ENCODE peak calls at places on chromosomes 2 and 18, in ten cellular contexts. One of them, this sample, is unnamed.

GRCh38 chr18:50711401-50711800 is 108.4 kb downstream of the MRO start:
- DNase-seq in HCT116: no peak
- DNase-seq in neural progenitor cell: no peak
- DNase-seq in IMR-90: no peak
- DNase-seq in PC-3: no peak
- DNase-seq in mesendoderm: no peak
- DNase-seq in fibroblast of lung: no peak
- DNase-seq in adipocyte: no peak
- DNase-seq in keratinocyte: no peak
- DNase-seq in mammary epithelial cell: no peak
- DNase-seq in this sample: no peak

GRCh38 chr18:54235871-54236270 is 11.4 kb upstream of the MBD2 start:
- DNase-seq in mesendoderm: peak
- DNase-seq in adipocyte: no peak
- DNase-seq in keratinocyte: no peak
- DNase-seq in fibroblast of lung: no peak
- DNase-seq in neural progenitor cell: no peak
- DNase-seq in PC-3: no peak
- DNase-seq in IMR-90: no peak
- DNase-seq in mammary epithelial cell: no peak
- DNase-seq in HCT116: no peak
- DNase-seq in this sample: no peak

GRCh38 chr2:38178142-38178541 is 102.2 kb upstream of the CYP1B1 start:
- DNase-seq in PC-3: no peak
- DNase-seq in fibroblast of lung: peak
- DNase-seq in mammary epithelial cell: peak
- DNase-seq in HCT116: no peak
- DNase-seq in neural progenitor cell: no peak
- DNase-seq in keratinocyte: no peak
- DNase-seq in adipocyte: peak
- DNase-seq in IMR-90: no peak
- DNase-seq in mesendoderm: no peak
- DNase-seq in this sample: no peak

GRCh38 chr2:102686479-102687439 is 67.4 kb downstream of the SLC9A2 start:
- DNase-seq in mammary epithelial cell: no peak
- DNase-seq in neural progenitor cell: no peak
- DNase-seq in adipocyte: no peak
- DNase-seq in IMR-90: no peak
- DNase-seq in fibroblast of lung: no peak
- DNase-seq in PC-3: no peak
- DNase-seq in mesendoderm: no peak
- DNase-seq in keratinocyte: no peak
- DNase-seq in HCT116: no peak
- DNase-seq in this sample: no peak

GRCh38 chr2:23526835-23527790 is 142.1 kb downstream of the KLHL29 start:
- DNase-seq in PC-3: no peak
- DNase-seq in keratinocyte: no peak
- DNase-seq in neural progenitor cell: no peak
- DNase-seq in mammary epithelial cell: no peak
- DNase-seq in HCT116: no peak
- DNase-seq in IMR-90: no peak
- DNase-seq in mesendoderm: no peak
- DNase-seq in fibroblast of lung: no peak
- DNase-seq in adipocyte: no peak
- DNase-seq in this sample: no peak

GRCh38 chr18:21450913-21451312 is 149.6 kb downstream of the ESCO1 start:
- DNase-seq in IMR-90: no peak
- DNase-seq in adipocyte: no peak
- DNase-seq in PC-3: peak
- DNase-seq in mammary epithelial cell: peak
- DNase-seq in fibroblast of lung: no peak
- DNase-seq in neural progenitor cell: no peak
- DNase-seq in keratinocyte: no peak
- DNase-seq in mesendoderm: no peak
- DNase-seq in HCT116: no peak
- DNase-seq in this sample: no peak

GRCh38 chr2:143229411-143229810 is 100.2 kb downstream of the ARHGAP15 start:
- DNase-seq in mesendoderm: peak
- DNase-seq in PC-3: no peak
- DNase-seq in mammary epithelial cell: no peak
- DNase-seq in adipocyte: no peak
- DNase-seq in neural progenitor cell: peak
- DNase-seq in fibroblast of lung: no peak
- DNase-seq in keratinocyte: no peak
- DNase-seq in IMR-90: no peak
- DNase-seq in HCT116: no peak
- DNase-seq in this sample: no peak

GRCh38 chr2:207201416-207201815 is 35.7 kb upstream of the KLF7 start:
- DNase-seq in HCT116: no peak
- DNase-seq in adipocyte: no peak
- DNase-seq in mesendoderm: peak
- DNase-seq in keratinocyte: no peak
- DNase-seq in IMR-90: no peak
- DNase-seq in fibroblast of lung: no peak
- DNase-seq in neural progenitor cell: no peak
- DNase-seq in PC-3: no peak
- DNase-seq in mammary epithelial cell: no peak
- DNase-seq in this sample: no peak

GRCh38 chr2:27655155-27655951 is 8.1 kb downstream of the SUPT7L start:
- DNase-seq in IMR-90: peak
- DNase-seq in PC-3: peak
- DNase-seq in neural progenitor cell: peak
- DNase-seq in fibroblast of lung: peak
- DNase-seq in keratinocyte: no peak
- DNase-seq in mesendoderm: peak
- DNase-seq in HCT116: no peak
- DNase-seq in mammary epithelial cell: peak
- DNase-seq in adipocyte: peak
- DNase-seq in this sample: no peak

GRCh38 chr2:7190587-7191320 is 273.5 kb downstream of the RNF144A start:
- DNase-seq in keratinocyte: no peak
- DNase-seq in fibroblast of lung: no peak
- DNase-seq in PC-3: no peak
- DNase-seq in adipocyte: peak
- DNase-seq in mesendoderm: peak
- DNase-seq in neural progenitor cell: peak
- DNase-seq in IMR-90: no peak
- DNase-seq in mammary epithelial cell: no peak
- DNase-seq in HCT116: no peak
- DNase-seq in this sample: no peak

GRCh38 chr18:4352746-4353522 is 102.2 kb downstream of the DLGAP1 start:
- DNase-seq in fibroblast of lung: no peak
- DNase-seq in IMR-90: no peak
- DNase-seq in keratinocyte: no peak
- DNase-seq in HCT116: no peak
- DNase-seq in mammary epithelial cell: no peak
- DNase-seq in neural progenitor cell: peak
- DNase-seq in PC-3: no peak
- DNase-seq in adipocyte: no peak
- DNase-seq in mesendoderm: peak
- DNase-seq in this sample: no peak

GRCh38 chr2:198316231-198316630 is 511.8 kb downstream of the PLCL1 start:
- DNase-seq in IMR-90: no peak
- DNase-seq in PC-3: no peak
- DNase-seq in neural progenitor cell: no peak
- DNase-seq in HCT116: no peak
- DNase-seq in adipocyte: no peak
- DNase-seq in mesendoderm: no peak
- DNase-seq in mammary epithelial cell: no peak
- DNase-seq in fibroblast of lung: no peak
- DNase-seq in keratinocyte: no peak
- DNase-seq in this sample: no peak

GRCh38 chr2:69755862-69756467 is 14.0 kb downstream of the ANXA4 start:
- DNase-seq in IMR-90: peak
- DNase-seq in mammary epithelial cell: peak
- DNase-seq in neural progenitor cell: no peak
- DNase-seq in adipocyte: peak
- DNase-seq in keratinocyte: peak
- DNase-seq in PC-3: peak
- DNase-seq in mesendoderm: peak
- DNase-seq in fibroblast of lung: peak
- DNase-seq in HCT116: peak
- DNase-seq in this sample: no peak

GRCh38 chr2:10985260-10985659 is 73.5 kb downstream of the KCNF1 start:
- DNase-seq in mammary epithelial cell: peak
- DNase-seq in keratinocyte: no peak
- DNase-seq in neural progenitor cell: no peak
- DNase-seq in IMR-90: no peak
- DNase-seq in mesendoderm: no peak
- DNase-seq in fibroblast of lung: peak
- DNase-seq in HCT116: no peak
- DNase-seq in adipocyte: peak
- DNase-seq in PC-3: no peak
- DNase-seq in this sample: no peak

GRCh38 chr2:241571821-241572620 is 13.5 kb downstream of the BOK start:
- DNase-seq in PC-3: no peak
- DNase-seq in neural progenitor cell: no peak
- DNase-seq in adipocyte: no peak
- DNase-seq in fibroblast of lung: no peak
- DNase-seq in keratinocyte: no peak
- DNase-seq in mesendoderm: no peak
- DNase-seq in HCT116: no peak
- DNase-seq in mammary epithelial cell: no peak
- DNase-seq in IMR-90: no peak
- DNase-seq in this sample: no peak

GRCh38 chr18:55012041-55012440 is 52.8 kb upstream of the CCDC68 start:
- DNase-seq in PC-3: no peak
- DNase-seq in neural progenitor cell: no peak
- DNase-seq in adipocyte: peak
- DNase-seq in mammary epithelial cell: no peak
- DNase-seq in IMR-90: no peak
- DNase-seq in mesendoderm: no peak
- DNase-seq in HCT116: no peak
- DNase-seq in fibroblast of lung: no peak
- DNase-seq in keratinocyte: no peak
- DNase-seq in this sample: no peak

GRCh38 chr18:23515911-23516546 is 12.7 kb downstream of the RMC1 start:
- DNase-seq in IMR-90: peak
- DNase-seq in mesendoderm: peak
- DNase-seq in mammary epithelial cell: peak
- DNase-seq in HCT116: peak
- DNase-seq in neural progenitor cell: peak
- DNase-seq in fibroblast of lung: peak
- DNase-seq in adipocyte: peak
- DNase-seq in PC-3: peak
- DNase-seq in keratinocyte: no peak
- DNase-seq in this sample: peak

GRCh38 chr2:54675738-54676137 is 47.7 kb upstream of the EML6 start:
- DNase-seq in PC-3: no peak
- DNase-seq in mammary epithelial cell: no peak
- DNase-seq in neural progenitor cell: no peak
- DNase-seq in adipocyte: no peak
- DNase-seq in keratinocyte: no peak
- DNase-seq in IMR-90: no peak
- DNase-seq in fibroblast of lung: no peak
- DNase-seq in mesendoderm: no peak
- DNase-seq in HCT116: no peak
- DNase-seq in this sample: no peak

GRCh38 chr18:58716046-58716766 is 44.9 kb downstream of the MALT1 start:
- DNase-seq in mammary epithelial cell: no peak
- DNase-seq in neural progenitor cell: no peak
- DNase-seq in fibroblast of lung: no peak
- DNase-seq in mesendoderm: no peak
- DNase-seq in adipocyte: no peak
- DNase-seq in PC-3: no peak
- DNase-seq in IMR-90: peak
- DNase-seq in HCT116: no peak
- DNase-seq in keratinocyte: no peak
- DNase-seq in this sample: no peak
- H3K9ac ChIP-seq in mammary epithelial cell: no peak
- H3K9ac ChIP-seq in neural progenitor cell: no peak
- H3K9ac ChIP-seq in fibroblast of lung: no peak
- H3K9ac ChIP-seq in mesendoderm: no peak
- H3K9ac ChIP-seq in adipocyte: no peak
- H3K9ac ChIP-seq in PC-3: no peak
- H3K9ac ChIP-seq in IMR-90: no peak
- H3K9ac ChIP-seq in HCT116: no peak
- H3K9ac ChIP-seq in keratinocyte: no peak
- H3K9ac ChIP-seq in this sample: no peak

GRCh38 chr18:634551-635045 is 22.9 kb upstream of the TYMS start:
- DNase-seq in mammary epithelial cell: peak
- DNase-seq in neural progenitor cell: peak
- DNase-seq in keratinocyte: no peak
- DNase-seq in fibroblast of lung: no peak
- DNase-seq in IMR-90: no peak
- DNase-seq in HCT116: no peak
- DNase-seq in adipocyte: peak
- DNase-seq in mesendoderm: peak
- DNase-seq in PC-3: peak
- DNase-seq in this sample: no peak
- H3K9ac ChIP-seq in mammary epithelial cell: no peak
- H3K9ac ChIP-seq in neural progenitor cell: no peak
- H3K9ac ChIP-seq in keratinocyte: no peak
- H3K9ac ChIP-seq in fibroblast of lung: no peak
- H3K9ac ChIP-seq in IMR-90: no peak
- H3K9ac ChIP-seq in HCT116: no peak
- H3K9ac ChIP-seq in adipocyte: no peak
- H3K9ac ChIP-seq in mesendoderm: no peak
- H3K9ac ChIP-seq in PC-3: no peak
- H3K9ac ChIP-seq in this sample: no peak

DNA sequence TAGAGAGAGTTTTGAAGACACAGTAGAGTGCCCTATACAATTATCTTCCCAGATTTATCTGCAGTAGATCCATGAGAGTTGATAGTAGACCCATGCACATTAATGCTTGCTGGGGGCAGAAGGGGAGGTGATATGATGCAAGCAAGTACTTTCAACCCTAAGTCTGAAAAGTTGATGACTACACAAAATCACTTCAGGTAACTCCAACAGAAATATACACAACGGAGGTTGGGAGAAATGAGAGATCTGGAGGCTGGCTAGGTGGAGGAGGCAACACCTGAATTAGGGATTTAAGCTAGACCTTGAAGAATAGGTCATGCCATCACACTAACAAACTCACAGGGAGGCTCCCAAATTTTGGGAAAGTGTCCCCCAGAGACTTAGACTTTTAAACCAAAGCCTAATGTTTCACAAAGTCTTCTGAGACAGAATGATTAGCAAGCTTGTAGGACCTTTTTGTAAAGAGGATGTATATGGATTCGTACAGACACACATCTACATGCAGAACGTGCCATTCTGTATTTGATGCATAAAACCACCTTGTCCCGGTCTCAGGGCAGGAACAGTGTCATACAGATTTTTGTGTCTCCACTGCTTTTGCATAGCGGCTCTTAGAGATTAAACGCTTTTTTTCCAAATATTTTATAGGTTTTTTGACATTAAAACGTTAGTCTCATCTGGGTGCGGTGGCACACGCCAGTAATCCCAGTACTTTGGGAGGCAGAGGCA is 937 bp upstream of the STAMBP start:
- DNase-seq in adipocyte: no peak
- DNase-seq in fibroblast of lung: no peak
- DNase-seq in keratinocyte: no peak
- DNase-seq in neural progenitor cell: no peak
- DNase-seq in mammary epithelial cell: no peak
- DNase-seq in HCT116: no peak
- DNase-seq in mesendoderm: no peak
- DNase-seq in IMR-90: no peak
- DNase-seq in PC-3: no peak
- DNase-seq in this sample: peak
- H3K9ac ChIP-seq in adipocyte: peak
- H3K9ac ChIP-seq in fibroblast of lung: no peak
- H3K9ac ChIP-seq in keratinocyte: no peak
- H3K9ac ChIP-seq in neural progenitor cell: no peak
- H3K9ac ChIP-seq in mammary epithelial cell: no peak
- H3K9ac ChIP-seq in HCT116: peak
- H3K9ac ChIP-seq in mesendoderm: no peak
- H3K9ac ChIP-seq in IMR-90: no peak
- H3K9ac ChIP-seq in PC-3: no peak
- H3K9ac ChIP-seq in this sample: peak

GRCh38 chr2:53445376-53446072 is 322.1 kb upstream of the CHAC2 start:
- DNase-seq in adipocyte: peak
- DNase-seq in keratinocyte: no peak
- DNase-seq in HCT116: no peak
- DNase-seq in IMR-90: peak
- DNase-seq in PC-3: peak
- DNase-seq in mesendoderm: no peak
- DNase-seq in neural progenitor cell: no peak
- DNase-seq in mammary epithelial cell: peak
- DNase-seq in fibroblast of lung: peak
- DNase-seq in this sample: peak
- H3K9ac ChIP-seq in adipocyte: no peak
- H3K9ac ChIP-seq in keratinocyte: no peak
- H3K9ac ChIP-seq in HCT116: no peak
- H3K9ac ChIP-seq in IMR-90: no peak
- H3K9ac ChIP-seq in PC-3: peak
- H3K9ac ChIP-seq in mesendoderm: no peak
- H3K9ac ChIP-seq in neural progenitor cell: no peak
- H3K9ac ChIP-seq in mammary epithelial cell: no peak
- H3K9ac ChIP-seq in fibroblast of lung: no peak
- H3K9ac ChIP-seq in this sample: peak

This sample was measured in Karpas-422.